ENCODE peak calls at places on chromosomes 6 and 20, in five cellular contexts. H, N, R, M and G are unnamed samples.

GRCh38 chr6:30880563-30881252 is 3.6 kb upstream of the DDR1 start:
- DNase-seq in M (peak), H (no peak), R (no peak), N (no peak), G (no peak)

GRCh38 chr6:108619431-108620197 is 58.9 kb downstream of the FOXO3 start:
- DNase-seq in N (no peak), H (no peak), R (no peak), M (no peak), G (no peak)

GRCh38 chr6:36616888-36617521 is 22.8 kb downstream of the SRSF3 start:
- DNase-seq in R (no peak), N (no peak), M (peak), H (no peak), G (no peak)

GRCh38 chr20:45049904-45050471 is 50.9 kb downstream of the KCNS1 start:
- DNase-seq in M (no peak), N (no peak), R (no peak), H (no peak), G (no peak)

GRCh38 chr20:24934101-24934661 is 14.9 kb upstream of the CST7 start:
- DNase-seq in M (no peak), N (no peak), H (no peak), R (no peak), G (no peak)

GRCh38 chr20:34536798-34537394 is 20.7 kb downstream of the DYNLRB1 start:
- DNase-seq in H (peak), M (peak), R (no peak), N (peak), G (no peak)

GRCh38 chr20:53813728-53814459 is 220.3 kb upstream of the ZNF217 start:
- DNase-seq in M (no peak), R (no peak), H (no peak), N (no peak), G (no peak)

GRCh38 chr20:62952373-62953166 is at the start of gene SLC17A9:
- DNase-seq in H (no peak), N (peak), R (no peak), M (no peak), G (peak)

GRCh38 chr6:13769655-13770053 is 44.7 kb downstream of the MCUR1 start:
- DNase-seq in N (no peak), R (peak), M (peak), H (no peak), G (no peak)

GRCh38 chr6:111625511-111626331 is 20.0 kb upstream of the TRAF3IP2 start:
- DNase-seq in H (no peak), M (peak), N (no peak), R (no peak), G (no peak)

GRCh38 chr6:147065786-147066185 is 138.4 kb upstream of the STXBP5 start:
- DNase-seq in H (no peak), M (no peak), N (peak), R (no peak), G (no peak)

GRCh38 chr6:7697820-7698623 is 27.9 kb upstream of the BMP6 start:
- DNase-seq in N (peak), M (no peak), R (no peak), H (peak), G (no peak)

GRCh38 chr6:44237813-44238433 is 9.0 kb upstream of the HSP90AB1 start:
- DNase-seq in R (no peak), N (peak), H (peak), M (peak), G (no peak)

GRCh38 chr20:22207280-22207679 is 377.1 kb downstream of the FOXA2 start:
- DNase-seq in M (no peak), R (no peak), N (no peak), H (peak), G (no peak)

GRCh38 chr6:80638222-80639055 is 532.0 kb downstream of the BCKDHB start:
- DNase-seq in R (peak), H (no peak), M (peak), N (peak), G (peak)

GRCh38 chr20:2742934-2743559 is 50.5 kb downstream of the EBF4 start:
- DNase-seq in R (peak), N (peak), H (peak), M (peak), G (no peak)

GRCh38 chr6:14867807-14868206 is 378.1 kb upstream of the JARID2 start:
- DNase-seq in M (no peak), H (peak), N (no peak), R (no peak), G (no peak)

GRCh38 chr20:62066983-62067433 is 1.3 kb upstream of the TAF4 start:
- DNase-seq in R (no peak), H (peak), N (peak), M (no peak), G (peak)

GRCh38 chr6:99603421-99604160 is 3.0 kb upstream of the PRDM13 start:
- DNase-seq in M (peak), H (peak), N (no peak), R (no peak), G (no peak)

GRCh38 chr6:105193647-105194046 is 13.8 kb upstream of the POPDC3 start:
- DNase-seq in N (no peak), R (no peak), H (no peak), M (no peak), G (no peak)

GRCh38 chr20:61500791-61501321 is 248.8 kb downstream of the CDH4 start:
- DNase-seq in M (peak), N (no peak), R (no peak), H (no peak), G (no peak)

GRCh38 chr20:35828434-35828833 is 56.6 kb downstream of the PHF20 start:
- DNase-seq in H (no peak), M (peak), N (no peak), R (no peak), G (no peak)

GRCh38 chr6:86937219-86938079 is at the start of gene HTR1E:
- DNase-seq in R (no peak), H (peak), N (peak), M (peak), G (no peak)

GRCh38 chr6:153511896-153512496 is 380.9 kb upstream of the RGS17 start:
- DNase-seq in N (peak), H (peak), R (no peak), M (peak), G (no peak)

GRCh38 chr20:10565191-10565921 is 108.4 kb downstream of the JAG1 start:
- DNase-seq in N (peak), H (no peak), R (no peak), M (no peak), G (no peak)

GRCh38 chr6:53752856-53753255 is 41.9 kb upstream of the LRRC1 start:
- DNase-seq in M (no peak), N (no peak), H (no peak), R (no peak), G (no peak)

GRCh38 chr20:61744691-61745396 is 320.8 kb downstream of the TAF4 start:
- DNase-seq in M (no peak), H (peak), R (no peak), N (no peak), G (no peak)

GRCh38 chr6:157684620-157685299 is 138.3 kb upstream of the SNX9 start:
- DNase-seq in M (no peak), H (no peak), R (no peak), N (no peak), G (no peak)

GRCh38 chr20:64086801-64087200 is 2.6 kb upstream of the LKAAEAR1 start:
- DNase-seq in N (no peak), R (no peak), M (no peak), H (no peak), G (no peak)

GRCh38 chr20:35093245-35093884 is 758 bp upstream of the TRPC4AP start:
- DNase-seq in R (no peak), H (peak), N (no peak), M (no peak), G (no peak)

GRCh38 chr6:54267798-54268197 is 40.4 kb upstream of the TINAG start:
- DNase-seq in N (peak), R (no peak), M (peak), H (peak), G (no peak)

GRCh38 chr20:13028001-13028400 is 19.2 kb downstream of the SPTLC3 start:
- DNase-seq in M (no peak), N (no peak), R (no peak), H (no peak), G (no peak)

GRCh38 chr6:113010590-113010989 is 663.5 kb downstream of the RFPL4B start:
- DNase-seq in H (no peak), R (no peak), N (no peak), M (no peak), G (no peak)
- TF ChIP-seq TAF1 in H (no peak), R (no peak), N (no peak), M (no peak), G (no peak)

DNA sequence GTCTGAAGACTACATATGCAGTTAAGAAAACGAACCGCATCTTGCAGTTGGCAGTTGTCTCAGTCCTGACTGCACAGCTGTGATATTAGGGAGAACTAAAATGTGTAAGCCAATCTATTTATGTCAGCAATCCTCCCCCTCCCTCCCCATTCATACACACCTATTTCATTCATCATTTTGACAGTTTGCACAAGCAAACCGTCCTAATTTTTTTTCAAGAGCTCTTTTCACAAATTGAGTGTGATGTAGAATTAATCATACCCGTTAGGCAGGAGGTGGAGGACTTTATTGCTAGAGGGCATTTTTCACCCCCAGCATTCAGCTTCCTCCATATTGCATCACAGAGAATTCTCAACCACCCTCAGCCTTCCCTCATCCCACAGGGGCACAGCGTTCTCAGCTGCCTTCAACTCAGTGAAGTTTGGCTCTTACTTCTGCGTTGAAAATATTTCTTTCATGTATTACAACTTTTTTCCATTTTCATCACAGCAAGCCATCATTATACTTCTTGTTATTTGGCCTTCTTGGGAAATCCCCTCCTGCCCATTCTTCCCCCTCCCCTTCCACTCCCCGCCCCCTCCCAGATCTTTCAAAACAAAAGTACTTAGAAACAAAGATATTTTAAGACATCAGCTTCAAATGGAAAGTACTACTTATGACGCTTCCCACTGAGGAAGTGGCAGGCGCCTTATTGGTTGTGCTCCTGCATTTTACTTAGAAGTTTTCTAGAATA is 37.5 kb downstream of the NOX3 start:
- DNase-seq in H (no peak), N (no peak), R (no peak), M (no peak), G (peak)
- H3K27ac ChIP-seq in H (no peak), N (no peak), R (no peak), M (peak), G (peak)

DNA sequence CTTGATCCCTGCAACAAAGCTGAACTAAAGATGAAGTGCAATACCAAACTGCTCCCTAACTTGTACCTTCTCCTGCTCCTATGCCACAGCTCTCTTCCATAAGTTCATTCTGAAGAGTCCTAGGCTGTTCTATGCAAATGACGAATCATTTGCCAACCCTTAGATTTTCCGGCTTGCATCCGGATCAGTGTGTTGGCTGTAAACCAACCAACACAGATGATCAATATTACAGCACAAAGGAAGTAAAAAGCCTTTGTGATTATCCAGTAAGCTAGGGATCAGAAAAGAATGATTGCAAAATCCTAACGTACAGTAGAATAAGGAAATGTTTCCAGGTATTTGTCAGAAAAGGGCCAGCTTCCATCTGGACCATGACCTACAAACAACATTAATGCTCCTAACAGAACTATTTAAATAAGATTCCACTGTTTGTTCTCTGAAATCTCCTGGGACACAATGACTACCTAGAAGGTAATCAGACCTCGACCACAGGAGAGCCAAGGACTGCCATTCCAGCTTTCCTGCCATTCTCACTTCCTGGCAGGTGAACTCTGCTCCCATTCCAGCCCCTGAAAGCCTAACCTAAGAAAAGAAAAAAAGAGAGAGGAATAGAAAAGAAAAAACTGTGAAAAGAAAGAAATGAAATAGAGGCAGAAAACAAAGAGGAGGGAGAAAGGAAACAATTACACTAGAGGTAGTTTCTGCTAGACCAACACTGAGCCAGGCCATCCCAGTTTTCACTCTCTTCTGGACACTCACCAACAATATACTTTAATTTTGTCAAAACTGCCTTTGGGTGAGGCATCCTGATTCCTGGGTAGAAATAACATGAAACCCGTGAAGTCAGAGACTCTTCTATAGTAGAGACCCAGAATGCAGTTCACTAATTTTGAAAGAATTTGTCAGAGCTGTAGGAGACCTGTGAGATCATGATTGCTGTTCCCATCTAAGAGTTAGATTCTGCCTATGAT is 19.7 kb downstream of the GMDS start:
- DNase-seq in M (no peak), R (no peak), N (peak), H (no peak), G (no peak)
- TF ChIP-seq TAF1 in M (no peak), R (no peak), N (peak), H (no peak), G (no peak)

GRCh38 chr20:51767867-51768758 is at the start of gene ATP9A:
- DNase-seq in H (no peak), M (peak), R (no peak), N (no peak), G (no peak)
- H3K27ac ChIP-seq in H (no peak), M (peak), R (no peak), N (peak), G (no peak)

GRCh38 chr6:170200458-170200891 is 90.4 kb downstream of the DLL1 start:
- DNase-seq in R (no peak), M (no peak), H (no peak), N (no peak), G (no peak)
- TF ChIP-seq TAF1 in R (no peak), M (no peak), H (no peak), N (no peak), G (no peak)

GRCh38 chr6:26121141-26122004 is 34.1 kb downstream of the HFE start:
- DNase-seq in H (peak), R (no peak), M (no peak), N (peak), G (no peak)

GRCh38 chr6:26120807-26121140 is 33.5 kb downstream of the HFE start:
- DNase-seq in R (no peak), N (no peak), H (no peak), M (no peak), G (no peak)

GRCh38 chr6:26116267-26116666 is 29.0 kb downstream of the HFE start:
- DNase-seq in M (no peak), N (no peak), R (no peak), H (no peak), G (no peak)

GRCh38 chr6:26122005-26122388 is 34.8 kb downstream of the HFE start:
- DNase-seq in N (no peak), H (peak), R (no peak), M (no peak), G (no peak)

GRCh38 chr6:26118999-26119398 is 31.8 kb downstream of the HFE start:
- DNase-seq in R (no peak), N (peak), H (peak), M (no peak), G (no peak)
- H3K27ac ChIP-seq in R (no peak), N (no peak), H (no peak), M (peak), G (no peak)

DNA sequence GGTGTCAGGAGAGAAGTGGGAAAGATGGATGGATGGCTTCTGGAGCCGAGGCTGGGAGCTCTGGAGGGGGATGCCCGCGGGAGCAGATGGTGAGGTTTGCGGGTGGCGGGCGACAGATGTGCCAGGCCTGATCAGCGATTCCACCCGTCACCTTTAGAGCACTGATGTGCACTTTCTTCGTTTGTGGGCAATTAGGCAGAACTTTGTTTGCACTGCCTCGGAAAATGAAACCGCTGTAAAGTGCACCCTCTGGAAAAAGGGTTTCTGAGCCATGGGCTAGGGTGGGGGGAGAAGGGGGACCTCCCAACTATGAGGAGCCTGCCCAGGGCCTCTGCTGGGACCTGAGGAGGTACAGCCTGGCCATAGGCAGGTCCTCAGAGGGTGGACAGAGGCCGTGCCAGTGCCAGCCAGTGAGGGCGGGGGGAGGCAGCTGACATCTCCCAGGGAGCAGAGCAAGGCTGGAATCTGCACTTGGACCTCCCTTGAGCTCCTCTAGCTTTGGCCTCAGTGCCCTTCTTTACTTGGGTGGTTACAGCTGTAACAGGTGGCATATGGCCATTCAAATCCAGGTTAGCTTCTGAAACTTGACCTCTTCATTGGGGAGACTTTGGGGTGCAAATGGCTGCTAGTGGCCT is 58.7 kb downstream of the CD40 start:
- DNase-seq in H (no peak), M (no peak), N (no peak), R (no peak), G (no peak)
- TF ChIP-seq TAF1 in H (no peak), M (no peak), N (no peak), R (no peak), G (no peak)